ENCODE peak calls at places on chromosomes 3 and 15, in ten cellular contexts. One of them, this sample, is unnamed.

GRCh38 chr3:12180218-12180617 is 21.5 kb upstream of the TIMP4 start:
- DNase-seq in stomach: peak
- DNase-seq in brain microvascular endothelial cell: peak
- DNase-seq in iris pigment epithelial cell: peak
- DNase-seq in GM23248: peak
- DNase-seq in CD4-positive, CD25-positive, alpha-beta regulatory T cell: no peak
- DNase-seq in germinal center: no peak
- DNase-seq in Kasumi-1: no peak
- DNase-seq in activated CD8-positive, alpha-beta memory T cell treated with anti-CD3 and anti-CD28 coated beads for 24 hours: no peak
- DNase-seq in uterus: peak
- DNase-seq in this sample: no peak

GRCh38 chr3:122921791-122922651 is 105.5 kb downstream of the SEMA5B start:
- DNase-seq in stomach: no peak
- DNase-seq in brain microvascular endothelial cell: no peak
- DNase-seq in iris pigment epithelial cell: no peak
- DNase-seq in GM23248: peak
- DNase-seq in CD4-positive, CD25-positive, alpha-beta regulatory T cell: no peak
- DNase-seq in germinal center: peak
- DNase-seq in Kasumi-1: no peak
- DNase-seq in activated CD8-positive, alpha-beta memory T cell treated with anti-CD3 and anti-CD28 coated beads for 24 hours: no peak
- DNase-seq in uterus: no peak
- DNase-seq in this sample: no peak

GRCh38 chr3:107370902-107371301 is 6.3 kb upstream of the CCDC54 start:
- DNase-seq in stomach: no peak
- DNase-seq in brain microvascular endothelial cell: no peak
- DNase-seq in iris pigment epithelial cell: no peak
- DNase-seq in GM23248: no peak
- DNase-seq in CD4-positive, CD25-positive, alpha-beta regulatory T cell: no peak
- DNase-seq in germinal center: peak
- DNase-seq in Kasumi-1: no peak
- DNase-seq in activated CD8-positive, alpha-beta memory T cell treated with anti-CD3 and anti-CD28 coated beads for 24 hours: no peak
- DNase-seq in uterus: no peak
- DNase-seq in this sample: no peak

GRCh38 chr15:38041576-38041975 is 107.1 kb downstream of the TMCO5A start:
- DNase-seq in stomach: no peak
- DNase-seq in brain microvascular endothelial cell: no peak
- DNase-seq in iris pigment epithelial cell: peak
- DNase-seq in GM23248: peak
- DNase-seq in CD4-positive, CD25-positive, alpha-beta regulatory T cell: no peak
- DNase-seq in germinal center: no peak
- DNase-seq in Kasumi-1: no peak
- DNase-seq in activated CD8-positive, alpha-beta memory T cell treated with anti-CD3 and anti-CD28 coated beads for 24 hours: no peak
- DNase-seq in uterus: no peak
- DNase-seq in this sample: no peak

GRCh38 chr3:71753716-71754609 is at the start of gene GPR27:
- DNase-seq in stomach: no peak
- DNase-seq in brain microvascular endothelial cell: no peak
- DNase-seq in iris pigment epithelial cell: peak
- DNase-seq in GM23248: peak
- DNase-seq in CD4-positive, CD25-positive, alpha-beta regulatory T cell: no peak
- DNase-seq in germinal center: no peak
- DNase-seq in Kasumi-1: no peak
- DNase-seq in activated CD8-positive, alpha-beta memory T cell treated with anti-CD3 and anti-CD28 coated beads for 24 hours: peak
- DNase-seq in uterus: peak
- DNase-seq in this sample: no peak

GRCh38 chr15:49313650-49314049 is 109.4 kb upstream of the FGF7 start:
- DNase-seq in stomach: no peak
- DNase-seq in brain microvascular endothelial cell: peak
- DNase-seq in iris pigment epithelial cell: peak
- DNase-seq in GM23248: peak
- DNase-seq in CD4-positive, CD25-positive, alpha-beta regulatory T cell: no peak
- DNase-seq in germinal center: no peak
- DNase-seq in Kasumi-1: no peak
- DNase-seq in activated CD8-positive, alpha-beta memory T cell treated with anti-CD3 and anti-CD28 coated beads for 24 hours: no peak
- DNase-seq in uterus: no peak
- DNase-seq in this sample: no peak

GRCh38 chr3:118817748-118818165 is 216.9 kb downstream of the IGSF11 start:
- DNase-seq in stomach: peak
- DNase-seq in brain microvascular endothelial cell: peak
- DNase-seq in iris pigment epithelial cell: peak
- DNase-seq in GM23248: peak
- DNase-seq in CD4-positive, CD25-positive, alpha-beta regulatory T cell: no peak
- DNase-seq in germinal center: peak
- DNase-seq in Kasumi-1: peak
- DNase-seq in activated CD8-positive, alpha-beta memory T cell treated with anti-CD3 and anti-CD28 coated beads for 24 hours: no peak
- DNase-seq in uterus: no peak
- DNase-seq in this sample: no peak

GRCh38 chr15:38070778-38071177 is 136.3 kb downstream of the TMCO5A start:
- DNase-seq in stomach: no peak
- DNase-seq in brain microvascular endothelial cell: no peak
- DNase-seq in iris pigment epithelial cell: no peak
- DNase-seq in GM23248: no peak
- DNase-seq in CD4-positive, CD25-positive, alpha-beta regulatory T cell: no peak
- DNase-seq in germinal center: no peak
- DNase-seq in Kasumi-1: no peak
- DNase-seq in activated CD8-positive, alpha-beta memory T cell treated with anti-CD3 and anti-CD28 coated beads for 24 hours: no peak
- DNase-seq in uterus: no peak
- DNase-seq in this sample: no peak

GRCh38 chr3:2944628-2945027 is 165.5 kb downstream of the IL5RA start:
- DNase-seq in stomach: no peak
- DNase-seq in brain microvascular endothelial cell: no peak
- DNase-seq in iris pigment epithelial cell: no peak
- DNase-seq in GM23248: no peak
- DNase-seq in CD4-positive, CD25-positive, alpha-beta regulatory T cell: no peak
- DNase-seq in germinal center: no peak
- DNase-seq in Kasumi-1: no peak
- DNase-seq in activated CD8-positive, alpha-beta memory T cell treated with anti-CD3 and anti-CD28 coated beads for 24 hours: no peak
- DNase-seq in uterus: no peak
- DNase-seq in this sample: no peak

GRCh38 chr15:92625297-92625980 is 30.1 kb downstream of the FAM174B start:
- DNase-seq in stomach: no peak
- DNase-seq in brain microvascular endothelial cell: peak
- DNase-seq in iris pigment epithelial cell: peak
- DNase-seq in GM23248: peak
- DNase-seq in CD4-positive, CD25-positive, alpha-beta regulatory T cell: no peak
- DNase-seq in germinal center: no peak
- DNase-seq in Kasumi-1: no peak
- DNase-seq in activated CD8-positive, alpha-beta memory T cell treated with anti-CD3 and anti-CD28 coated beads for 24 hours: no peak
- DNase-seq in uterus: no peak
- DNase-seq in this sample: no peak

GRCh38 chr15:62770752-62771151 is 271.8 kb upstream of the TPM1 start:
- DNase-seq in stomach: no peak
- DNase-seq in brain microvascular endothelial cell: peak
- DNase-seq in iris pigment epithelial cell: peak
- DNase-seq in GM23248: peak
- DNase-seq in CD4-positive, CD25-positive, alpha-beta regulatory T cell: no peak
- DNase-seq in germinal center: no peak
- DNase-seq in Kasumi-1: no peak
- DNase-seq in activated CD8-positive, alpha-beta memory T cell treated with anti-CD3 and anti-CD28 coated beads for 24 hours: no peak
- DNase-seq in uterus: no peak
- DNase-seq in this sample: no peak

GRCh38 chr3:36362973-36363372 is 17.3 kb upstream of the STAC start:
- DNase-seq in stomach: no peak
- DNase-seq in brain microvascular endothelial cell: peak
- DNase-seq in iris pigment epithelial cell: peak
- DNase-seq in GM23248: peak
- DNase-seq in CD4-positive, CD25-positive, alpha-beta regulatory T cell: no peak
- DNase-seq in germinal center: no peak
- DNase-seq in Kasumi-1: no peak
- DNase-seq in activated CD8-positive, alpha-beta memory T cell treated with anti-CD3 and anti-CD28 coated beads for 24 hours: no peak
- DNase-seq in uterus: no peak
- DNase-seq in this sample: no peak

GRCh38 chr3:117285721-117286120 is 576.1 kb downstream of the TUSC7 start:
- DNase-seq in stomach: no peak
- DNase-seq in brain microvascular endothelial cell: no peak
- DNase-seq in iris pigment epithelial cell: no peak
- DNase-seq in GM23248: no peak
- DNase-seq in CD4-positive, CD25-positive, alpha-beta regulatory T cell: no peak
- DNase-seq in germinal center: no peak
- DNase-seq in Kasumi-1: no peak
- DNase-seq in activated CD8-positive, alpha-beta memory T cell treated with anti-CD3 and anti-CD28 coated beads for 24 hours: no peak
- DNase-seq in uterus: no peak
- DNase-seq in this sample: no peak

GRCh38 chr3:172140499-172141391 is 101.4 kb downstream of the FNDC3B start:
- DNase-seq in stomach: no peak
- DNase-seq in brain microvascular endothelial cell: peak
- DNase-seq in iris pigment epithelial cell: peak
- DNase-seq in GM23248: peak
- DNase-seq in CD4-positive, CD25-positive, alpha-beta regulatory T cell: no peak
- DNase-seq in germinal center: no peak
- DNase-seq in Kasumi-1: no peak
- DNase-seq in activated CD8-positive, alpha-beta memory T cell treated with anti-CD3 and anti-CD28 coated beads for 24 hours: no peak
- DNase-seq in uterus: peak
- DNase-seq in this sample: no peak